ENCODE peak calls at places on chromosomes 3 and 15, in ten cellular contexts. D is DMS 273 treated with DMSO at 0.1 percent for 48 hours; O is NCI-H774; Q is naive thymus-derived CD8-positive, alpha-beta T cell; H is CD8-positive, alpha-beta T cell; Y is GM13977; W is Right ventricle myocardium superior; F is NCI-H2171 treated with DMSO at 0.1 percent for 48 hours; J is cardiac septum; E is stimulated activated CD8-positive, alpha-beta memory T cell treated with anti-CD3 and anti-CD28 coated beads, Interleukin-7, amount 100 ng/mL, for 24 hours. R is an unnamed sample.

GRCh38 chr15:72532991-72533601 is 59.0 kb downstream of the ARIH1 start:
- DNase-seq in D (no peak), Y (no peak), E (no peak), Q (no peak), J (no peak), F (no peak), O (no peak), H (peak), W (no peak), R (no peak)

GRCh38 chr15:73004462-73004861 is 47.8 kb upstream of the NEO1 start:
- DNase-seq in D (no peak), J (no peak), W (no peak), O (no peak), F (no peak), E (no peak), Q (no peak), H (no peak), Y (no peak), R (no peak)

GRCh38 chr15:99090011-99090699 is 14.7 kb upstream of the SYNM start:
- DNase-seq in H (no peak), D (no peak), Q (peak), J (no peak), E (no peak), O (no peak), W (no peak), F (no peak), Y (peak), R (peak)

GRCh38 chr3:128068156-128068620 is 16.0 kb downstream of the SEC61A1 start:
- DNase-seq in H (peak), J (no peak), O (peak), D (peak), Q (no peak), E (no peak), F (peak), W (no peak), Y (peak), R (no peak)

GRCh38 chr3:197504239-197505191 is 51.3 kb downstream of the BDH1 start:
- DNase-seq in J (no peak), O (no peak), W (no peak), F (no peak), E (no peak), Q (no peak), H (no peak), Y (no peak), D (no peak), R (no peak)

GRCh38 chr3:72829701-72830100 is 18.5 kb downstream of the SHQ1 start:
- DNase-seq in O (no peak), Q (no peak), H (no peak), Y (no peak), J (no peak), D (no peak), W (no peak), F (no peak), E (no peak), R (no peak)

GRCh38 chr3:129927072-129927471 is 33.6 kb upstream of the TMCC1 start:
- DNase-seq in D (no peak), Y (no peak), H (no peak), Q (no peak), F (no peak), J (no peak), O (no peak), E (no peak), W (no peak), R (no peak)

GRCh38 chr3:179000144-179000543 is 71.5 kb downstream of the ZMAT3 start:
- DNase-seq in O (no peak), D (no peak), H (no peak), W (no peak), Y (peak), F (no peak), Q (no peak), E (no peak), J (no peak), R (no peak)

GRCh38 chr15:77029166-77030041 is 34.5 kb downstream of the PSTPIP1 start:
- DNase-seq in H (peak), W (peak), O (no peak), E (no peak), Q (no peak), D (no peak), Y (no peak), J (peak), F (no peak), R (peak)

GRCh38 chr3:27380433-27381357 is 11.5 kb upstream of the NEK10 start:
- DNase-seq in W (no peak), D (no peak), J (no peak), F (no peak), O (no peak), E (no peak), H (no peak), Y (no peak), Q (no peak), R (no peak)